ENCODE peak calls at places on chromosomes 5 and 9, in four cellular contexts. D is left lobe of liver, T is glutamatergic neuron, B is neural progenitor cell. L is an unnamed sample.

GRCh38 chr5:43063731-43064171 is 23.6 kb upstream of the ANXA2R start:
- DNase-seq in D (no peak), T (no peak), B (no peak), L (peak)

GRCh38 chr9:23851024-23851629 is 25.1 kb upstream of the ELAVL2 start:
- DNase-seq in D (no peak), T (peak), B (peak), L (no peak)

GRCh38 chr5:177426566-177427210 is at the start of gene GRK6:
- DNase-seq in D (peak), T (peak), B (no peak), L (no peak)

GRCh38 chr9:38052147-38052546 is 16.9 kb downstream of the SHB start:
- DNase-seq in D (no peak), T (no peak), B (no peak), L (no peak)

GRCh38 chr5:83321656-83322055 is 149.9 kb upstream of the VCAN start:
- DNase-seq in D (no peak), T (no peak), B (no peak), L (no peak)

GRCh38 chr5:141412853-141413539 is at the start of gene PCDHGA10:
- DNase-seq in D (peak), T (peak), B (peak), L (no peak)

GRCh38 chr5:106086352-106086751 is 1584.4 kb downstream of the EFNA5 start:
- DNase-seq in D (no peak), T (no peak), B (peak), L (no peak)

GRCh38 chr9:76321185-76321828 is 72.9 kb downstream of the RFK start:
- DNase-seq in D (no peak), T (no peak), B (no peak), L (no peak)

GRCh38 chr5:132787076-132787475 is 10.0 kb upstream of the SEPTIN8 start:
- DNase-seq in D (no peak), T (no peak), B (no peak), L (no peak)

GRCh38 chr5:138082033-138082432 is 1.8 kb upstream of the WNT8A start:
- DNase-seq in D (no peak), T (no peak), B (no peak), L (no peak)

GRCh38 chr9:120650352-120650751 is 63.9 kb downstream of the MEGF9 start:
- DNase-seq in D (peak), T (no peak), B (no peak), L (no peak)

GRCh38 chr5:133396187-133396621 is 216.1 kb downstream of the FSTL4 start:
- DNase-seq in D (peak), T (no peak), B (peak), L (peak)

GRCh38 chr5:109692011-109692410 is 2.3 kb downstream of the MAN2A1 start:
- DNase-seq in D (no peak), T (no peak), B (peak), L (no peak)

GRCh38 chr9:134538856-134539562 is 102.6 kb upstream of the COL5A1 start:
- DNase-seq in D (no peak), T (no peak), B (no peak), L (no peak)

GRCh38 chr9:113454914-113455761 is 8.4 kb upstream of the RGS3 start:
- DNase-seq in D (no peak), T (no peak), B (peak), L (peak)

GRCh38 chr5:172420215-172420934 is 34.0 kb downstream of the SH3PXD2B start:
- DNase-seq in D (peak), T (no peak), B (no peak), L (no peak)

GRCh38 chr5:78793907-78794687 is 145.5 kb upstream of the LHFPL2 start:
- DNase-seq in D (no peak), T (no peak), B (no peak), L (no peak)

GRCh38 chr5:40578501-40579451 is 100.9 kb upstream of the PTGER4 start:
- DNase-seq in D (no peak), T (no peak), B (no peak), L (no peak)

GRCh38 chr5:142587354-142587965 is 98.4 kb downstream of the FGF1 start:
- DNase-seq in D (no peak), T (peak), B (peak), L (no peak)

GRCh38 chr9:89579741-89580395 is 24.9 kb upstream of the GADD45G start:
- DNase-seq in D (no peak), T (no peak), B (no peak), L (no peak)

GRCh38 chr9:114169029-114169939 is 13.9 kb downstream of the COL27A1 start:
- DNase-seq in D (no peak), T (no peak), B (no peak), L (no peak)

GRCh38 chr9:6567140-6567591 is 78.4 kb downstream of the GLDC start:
- DNase-seq in D (no peak), T (no peak), B (no peak), L (no peak)

GRCh38 chr9:110464321-110464720 is 115.2 kb downstream of the SVEP1 start:
- DNase-seq in D (no peak), T (no peak), B (no peak), L (no peak)

GRCh38 chr5:177958696-177959095 is 37.3 kb downstream of the PROP1 start:
- DNase-seq in D (peak), T (no peak), B (no peak), L (no peak)

GRCh38 chr9:90198956-90199355 is 443.7 kb downstream of the DIRAS2 start:
- DNase-seq in D (no peak), T (no peak), B (no peak), L (no peak)

GRCh38 chr9:131272212-131272611 is 4.1 kb downstream of the FAM78A start:
- DNase-seq in D (no peak), T (no peak), B (no peak), L (no peak)

GRCh38 chr5:180217797-180218196 is 8.8 kb upstream of the RASGEF1C start:
- DNase-seq in D (no peak), T (no peak), B (no peak), L (no peak)

GRCh38 chr5:6365142-6365976 is 13.0 kb downstream of the MED10 start:
- DNase-seq in D (peak), T (no peak), B (no peak), L (peak)

GRCh38 chr9:132044176-132044880 is 35.3 kb downstream of the MED27 start:
- DNase-seq in D (no peak), T (no peak), B (no peak), L (no peak)

GRCh38 chr9:78695521-78695920 is 398.6 kb downstream of the PSAT1 start:
- DNase-seq in D (no peak), T (no peak), B (no peak), L (no peak)

GRCh38 chr9:6997330-6997729 is 239.6 kb downstream of the KDM4C start:
- DNase-seq in D (no peak), T (no peak), B (no peak), L (no peak)

GRCh38 chr9:127201071-127201541 is 63.5 kb upstream of the GARNL3 start:
- DNase-seq in D (no peak), T (no peak), B (no peak), L (no peak)

GRCh38 chr9:25418974-25419373 is 259.3 kb downstream of the TUSC1 start:
- DNase-seq in D (no peak), T (no peak), B (no peak), L (no peak)

GRCh38 chr5:134003957-134004625 is 684 bp downstream of the VDAC1 start:
- DNase-seq in D (peak), T (peak), B (peak), L (peak)

GRCh38 chr5:115979628-115980041 is 17.4 kb downstream of the LVRN start:
- DNase-seq in D (no peak), T (no peak), B (no peak), L (no peak)

GRCh38 chr5:127011151-127011550 is 19.2 kb downstream of the MARCHF3 start:
- DNase-seq in D (no peak), T (no peak), B (no peak), L (no peak)

GRCh38 chr9:116716441-116716840 is 29.3 kb downstream of the TRIM32 start:
- DNase-seq in D (no peak), T (no peak), B (no peak), L (no peak)

GRCh38 chr9:4164356-4164755 is 135.5 kb downstream of the GLIS3 start:
- DNase-seq in D (no peak), T (no peak), B (peak), L (no peak)